ENCODE peak calls at places on chromosomes 12 and 14, in seven cellular contexts. Q is A549, D is H1, S is endothelial cell of umbilical vein, E is GM12878, F is HepG2, L is K562. Y is an unnamed sample.
A peak's percentile ranks its signal among the peaks of the same experiment; 100 is the strongest.

GRCh38 chr12:122097641-122098364 is 19.2 kb downstream of the MLXIP start:
- DNase-seq in S (peak; percentile 67), E (no peak), Q (peak; percentile 92), L (peak; percentile 96), F (peak; percentile 46), D (no peak), Y (no peak)

GRCh38 chr12:52145228-52145940 is 46.4 kb downstream of the KRT80 start:
- DNase-seq in D (no peak), L (no peak), Q (peak; percentile 66), E (no peak), S (no peak), F (no peak), Y (no peak)

GRCh38 chr14:50786821-50787464 is 44.0 kb downstream of the NIN start:
- DNase-seq in D (no peak), F (no peak), E (no peak), S (no peak), L (no peak), Q (no peak), Y (no peak)

GRCh38 chr12:104695453-104696148 is 238.9 kb downstream of the CHST11 start:
- DNase-seq in E (peak; percentile 73), S (peak; percentile 65), D (no peak), F (no peak), Q (no peak), L (no peak), Y (peak; percentile 61)

GRCh38 chr14:96470331-96470730 is 31.9 kb upstream of the PAPOLA start:
- DNase-seq in S (no peak), E (no peak), D (no peak), L (no peak), F (no peak), Q (peak; percentile 12), Y (no peak)

GRCh38 chr12:60231976-60232907 is 636.4 kb downstream of the SLC16A7 start:
- DNase-seq in E (no peak), Q (no peak), F (no peak), D (no peak), L (no peak), S (no peak), Y (no peak)

GRCh38 chr14:67071506-67071905 is 117.7 kb upstream of the GARIN2 start:
- DNase-seq in F (no peak), S (no peak), Q (no peak), D (no peak), E (no peak), L (no peak), Y (peak; percentile 10)

GRCh38 chr12:96108321-96108720 is 72.9 kb upstream of the LTA4H start:
- DNase-seq in Q (peak; percentile 23), E (no peak), L (peak; percentile 8), S (peak; percentile 82), D (no peak), F (no peak), Y (peak; percentile 93)

GRCh38 chr14:75881986-75882385 is 99.8 kb downstream of the TGFB3 start:
- DNase-seq in F (no peak), D (no peak), S (no peak), E (no peak), Q (no peak), L (no peak), Y (no peak)

GRCh38 chr12:119942386-119942785 is 46.6 kb upstream of the BICDL1 start:
- DNase-seq in F (no peak), E (no peak), D (no peak), L (no peak), S (no peak), Q (no peak), Y (no peak)

GRCh38 chr14:20454359-20454644 is 310 bp downstream of the OSGEP start:
- DNase-seq in F (no peak), D (peak; percentile 49), S (peak; percentile 93), E (no peak), L (no peak), Q (peak; percentile 93), Y (no peak)

GRCh38 chr12:11949738-11950403 is 120.9 kb upstream of the BCL2L14 start:
- DNase-seq in E (no peak), Q (no peak), S (no peak), F (no peak), L (no peak), D (no peak), Y (no peak)

GRCh38 chr14:65501328-65501727 is 88.8 kb downstream of the FUT8 start:
- DNase-seq in F (no peak), S (no peak), Q (no peak), L (no peak), D (no peak), E (peak; percentile 51), Y (no peak)

GRCh38 chr12:119444462-119445044 is 110.0 kb downstream of the CCDC60 start:
- DNase-seq in Q (peak; percentile 85), L (peak; percentile 82), S (peak; percentile 28), F (peak; percentile 72), D (peak; percentile 43), E (peak; percentile 28), Y (peak; percentile 77)

GRCh38 chr14:100872241-100872640 is 31.3 kb downstream of the RTL1 start:
- DNase-seq in D (no peak), S (no peak), L (no peak), E (no peak), F (no peak), Q (peak; percentile 9), Y (no peak)

GRCh38 chr14:33432407-33433023 is 493.8 kb downstream of the NPAS3 start:
- DNase-seq in Q (peak; percentile 29), F (peak; percentile 42), D (no peak), S (peak; percentile 43), E (no peak), L (peak; percentile 12), Y (peak; percentile 20)

GRCh38 chr12:68792952-68793351 is 15.0 kb upstream of the MDM2 start:
- DNase-seq in Q (peak; percentile 70), E (peak; percentile 66), L (peak; percentile 72), F (peak; percentile 70), D (no peak), S (peak; percentile 88), Y (peak; percentile 86)

GRCh38 chr12:7602287-7602686 is 63.4 kb downstream of the APOBEC1 start:
- DNase-seq in E (no peak), F (no peak), D (no peak), L (peak; percentile 9), Q (no peak), S (no peak), Y (no peak)

GRCh38 chr12:130826151-130826801 is 12.8 kb downstream of the STX2 start:
- DNase-seq in E (no peak), D (peak; percentile 67), L (peak; percentile 89), S (peak; percentile 7), F (peak; percentile 33), Q (peak; percentile 76), Y (peak; percentile 80)

GRCh38 chr12:4615667-4616066 is 33.2 kb downstream of the AKAP3 start:
- DNase-seq in Q (no peak), E (no peak), D (no peak), F (no peak), L (no peak), S (no peak), Y (no peak)

GRCh38 chr12:28350502-28350901 is 160.2 kb downstream of the CCDC91 start:
- DNase-seq in D (no peak), L (no peak), E (no peak), S (no peak), Q (no peak), F (no peak), Y (no peak)

GRCh38 chr14:74525361-74525851 is 31.8 kb downstream of the ISCA2 start:
- DNase-seq in Q (no peak), D (no peak), L (no peak), S (no peak), E (peak; percentile 9), F (no peak), Y (no peak)

GRCh38 chr14:74522740-74523139 is 29.2 kb downstream of the ISCA2 start:
- DNase-seq in S (no peak), L (no peak), Q (no peak), D (no peak), E (no peak), F (no peak), Y (no peak)

GRCh38 chr14:74526854-74527585 is 33.5 kb downstream of the ISCA2 start:
- DNase-seq in S (no peak), Q (no peak), L (no peak), F (no peak), E (no peak), D (no peak), Y (no peak)

GRCh38 chr14:74524076-74524812 is 30.7 kb downstream of the ISCA2 start:
- DNase-seq in Q (no peak), E (no peak), F (no peak), D (no peak), L (no peak), S (no peak), Y (no peak)

DNA sequence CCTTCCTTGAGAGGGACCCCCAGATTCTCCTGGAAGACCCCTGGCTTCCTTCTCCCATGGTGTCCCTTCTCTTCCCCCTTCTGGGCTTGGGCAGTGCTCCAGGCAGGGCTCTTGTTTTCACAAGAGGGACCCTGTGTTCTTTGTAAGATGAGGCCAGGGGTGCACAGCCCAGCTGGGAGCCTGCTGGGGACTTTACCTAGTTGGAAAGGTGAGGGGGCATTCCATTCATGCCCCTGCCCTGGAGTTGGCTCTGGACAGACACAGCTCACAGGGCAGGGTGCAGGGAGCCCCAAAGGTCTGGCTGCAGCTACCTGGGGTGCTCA is 31.2 kb downstream of the ISCA2 start:
- DNase-seq in Q (no peak), F (no peak), S (no peak), D (no peak), L (no peak), E (no peak), Y (no peak)
- H3K4me3 ChIP-seq in Q (no peak overlapping the region), F (no peak overlapping the region), S (no peak overlapping the region), D (no peak overlapping the region), L (no peak overlapping the region), E (no peak overlapping the region), Y (no peak overlapping the region)

DNA sequence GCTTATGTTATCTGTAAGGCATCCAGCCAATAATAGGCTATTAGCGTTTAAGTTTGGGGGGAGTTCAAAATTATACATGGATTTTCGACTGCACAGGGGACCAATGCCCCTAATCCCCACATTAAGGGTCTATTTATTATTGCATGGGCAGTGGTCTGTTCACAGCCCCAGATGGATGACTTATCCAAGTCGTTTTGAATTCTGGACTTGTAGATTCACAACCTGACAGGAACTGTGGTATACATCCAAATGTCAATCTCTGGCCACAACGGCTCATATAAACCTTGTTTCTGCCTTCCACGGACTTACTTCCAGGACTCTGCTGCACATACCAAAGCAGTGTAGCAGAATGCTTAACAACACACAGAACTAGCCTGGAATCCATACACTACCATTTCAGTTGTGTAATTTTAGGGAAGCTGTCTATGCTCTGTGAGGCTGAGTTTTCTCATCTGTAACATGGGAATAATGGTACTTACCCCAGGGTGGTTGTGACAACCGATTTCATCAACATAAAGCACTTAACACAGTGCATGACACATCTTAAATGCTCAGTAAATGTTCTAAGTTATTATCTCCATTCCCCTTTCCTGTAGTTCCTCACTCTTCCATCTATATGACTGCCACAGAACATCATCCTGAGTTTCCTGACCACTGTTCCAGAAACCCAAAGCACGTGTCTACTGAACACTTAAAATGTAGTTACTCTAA is 3.7 kb downstream of the DDX24 start:
- DNase-seq in L (no peak), D (no peak), E (no peak), F (no peak), S (no peak), Q (no peak), Y (no peak)
- TF ChIP-seq MAX in L (no peak), D (no peak), E (no peak), F (no peak), S (no peak), Q (no peak), Y (no peak)

GRCh38 chr12:87931764-87932163 is 97.4 kb downstream of the C12orf50 start:
- DNase-seq in L (no peak), S (no peak), D (no peak), E (no peak), Q (peak; percentile 31), F (no peak), Y (no peak)
- H3K4me3 ChIP-seq in L (no peak overlapping the region), S (no peak overlapping the region), D (no peak overlapping the region), E (no peak overlapping the region), Q (no peak overlapping the region), F (no peak overlapping the region), Y (no peak overlapping the region)

GRCh38 chr12:83128529-83128928 is 441.8 kb downstream of the TMTC2 start:
- DNase-seq in D (no peak), S (no peak), E (no peak), Q (no peak), F (no peak), L (no peak), Y (no peak)
- TF ChIP-seq MAX in D (no peak), S (no peak), E (no peak), Q (no peak), F (no peak), L (no peak), Y (no peak)